ENCODE peak calls at places on chromosomes 16 and 17, in seven cellular contexts. One of them, this sample, is unnamed.

GRCh38 chr17:29257756-29258155 is 11.1 kb downstream of the CRYBA1 start:
- DNase-seq in activated CD4-positive, alpha-beta T cell treated with anti-CD3 and anti-CD28 coated beads for 48 hours: no peak
- DNase-seq in left ventricle myocardium inferior: no peak
- DNase-seq in stimulated activated naive B cell treated with anti-CD40 and anti-IgM and Interleukin-4, amounts not matched to agents 10 μg/mL and 1 μg/mL and 100 μg/mL, for 72 hours: no peak
- DNase-seq in suprapubic skin: no peak
- DNase-seq in BE2C: no peak
- DNase-seq in CD8-positive, alpha-beta T cell: no peak
- DNase-seq in this sample: no peak

GRCh38 chr16:3003582-3004270 is 9.0 kb upstream of the CLDN9 start:
- DNase-seq in activated CD4-positive, alpha-beta T cell treated with anti-CD3 and anti-CD28 coated beads for 48 hours: peak
- DNase-seq in stimulated activated naive B cell treated with anti-CD40 and anti-IgM and Interleukin-4, amounts not matched to agents 10 μg/mL and 1 μg/mL and 100 μg/mL, for 72 hours: peak
- DNase-seq in left ventricle myocardium inferior: peak
- DNase-seq in suprapubic skin: peak
- DNase-seq in CD8-positive, alpha-beta T cell: peak
- DNase-seq in BE2C: peak
- DNase-seq in this sample: peak

GRCh38 chr17:73324711-73325526 is 13.1 kb upstream of the CDC42EP4 start:
- DNase-seq in activated CD4-positive, alpha-beta T cell treated with anti-CD3 and anti-CD28 coated beads for 48 hours: no peak
- DNase-seq in left ventricle myocardium inferior: no peak
- DNase-seq in suprapubic skin: no peak
- DNase-seq in CD8-positive, alpha-beta T cell: no peak
- DNase-seq in stimulated activated naive B cell treated with anti-CD40 and anti-IgM and Interleukin-4, amounts not matched to agents 10 μg/mL and 1 μg/mL and 100 μg/mL, for 72 hours: no peak
- DNase-seq in BE2C: no peak
- DNase-seq in this sample: no peak

GRCh38 chr16:25063865-25064264 is 47.7 kb upstream of the LCMT1 start:
- DNase-seq in BE2C: no peak
- DNase-seq in CD8-positive, alpha-beta T cell: no peak
- DNase-seq in left ventricle myocardium inferior: peak
- DNase-seq in stimulated activated naive B cell treated with anti-CD40 and anti-IgM and Interleukin-4, amounts not matched to agents 10 μg/mL and 1 μg/mL and 100 μg/mL, for 72 hours: no peak
- DNase-seq in suprapubic skin: no peak
- DNase-seq in activated CD4-positive, alpha-beta T cell treated with anti-CD3 and anti-CD28 coated beads for 48 hours: no peak
- DNase-seq in this sample: no peak

GRCh38 chr16:27399969-27400368 is 2.0 kb upstream of the IL21R start:
- DNase-seq in activated CD4-positive, alpha-beta T cell treated with anti-CD3 and anti-CD28 coated beads for 48 hours: no peak
- DNase-seq in stimulated activated naive B cell treated with anti-CD40 and anti-IgM and Interleukin-4, amounts not matched to agents 10 μg/mL and 1 μg/mL and 100 μg/mL, for 72 hours: no peak
- DNase-seq in BE2C: no peak
- DNase-seq in suprapubic skin: no peak
- DNase-seq in CD8-positive, alpha-beta T cell: no peak
- DNase-seq in left ventricle myocardium inferior: no peak
- DNase-seq in this sample: no peak

GRCh38 chr16:31202402-31203385 is at the start of gene PYCARD:
- DNase-seq in left ventricle myocardium inferior: peak
- DNase-seq in CD8-positive, alpha-beta T cell: peak
- DNase-seq in stimulated activated naive B cell treated with anti-CD40 and anti-IgM and Interleukin-4, amounts not matched to agents 10 μg/mL and 1 μg/mL and 100 μg/mL, for 72 hours: peak
- DNase-seq in activated CD4-positive, alpha-beta T cell treated with anti-CD3 and anti-CD28 coated beads for 48 hours: peak
- DNase-seq in BE2C: peak
- DNase-seq in suprapubic skin: peak
- DNase-seq in this sample: peak

GRCh38 chr16:901715-902601 is 68.8 kb downstream of the LMF1 start:
- DNase-seq in activated CD4-positive, alpha-beta T cell treated with anti-CD3 and anti-CD28 coated beads for 48 hours: no peak
- DNase-seq in stimulated activated naive B cell treated with anti-CD40 and anti-IgM and Interleukin-4, amounts not matched to agents 10 μg/mL and 1 μg/mL and 100 μg/mL, for 72 hours: no peak
- DNase-seq in BE2C: peak
- DNase-seq in CD8-positive, alpha-beta T cell: no peak
- DNase-seq in left ventricle myocardium inferior: no peak
- DNase-seq in suprapubic skin: no peak
- DNase-seq in this sample: no peak

GRCh38 chr16:14309906-14310305 is 238.8 kb downstream of the MRTFB start:
- DNase-seq in CD8-positive, alpha-beta T cell: no peak
- DNase-seq in activated CD4-positive, alpha-beta T cell treated with anti-CD3 and anti-CD28 coated beads for 48 hours: peak
- DNase-seq in suprapubic skin: no peak
- DNase-seq in left ventricle myocardium inferior: no peak
- DNase-seq in stimulated activated naive B cell treated with anti-CD40 and anti-IgM and Interleukin-4, amounts not matched to agents 10 μg/mL and 1 μg/mL and 100 μg/mL, for 72 hours: no peak
- DNase-seq in BE2C: no peak
- DNase-seq in this sample: no peak

GRCh38 chr17:17570798-17571716 is 20.5 kb downstream of the PEMT start:
- DNase-seq in suprapubic skin: no peak
- DNase-seq in activated CD4-positive, alpha-beta T cell treated with anti-CD3 and anti-CD28 coated beads for 48 hours: no peak
- DNase-seq in BE2C: peak
- DNase-seq in left ventricle myocardium inferior: peak
- DNase-seq in stimulated activated naive B cell treated with anti-CD40 and anti-IgM and Interleukin-4, amounts not matched to agents 10 μg/mL and 1 μg/mL and 100 μg/mL, for 72 hours: no peak
- DNase-seq in CD8-positive, alpha-beta T cell: no peak
- DNase-seq in this sample: no peak

GRCh38 chr16:68332411-68333121 is 21.7 kb downstream of the PRMT7 start:
- DNase-seq in left ventricle myocardium inferior: no peak
- DNase-seq in suprapubic skin: no peak
- DNase-seq in activated CD4-positive, alpha-beta T cell treated with anti-CD3 and anti-CD28 coated beads for 48 hours: no peak
- DNase-seq in BE2C: no peak
- DNase-seq in stimulated activated naive B cell treated with anti-CD40 and anti-IgM and Interleukin-4, amounts not matched to agents 10 μg/mL and 1 μg/mL and 100 μg/mL, for 72 hours: no peak
- DNase-seq in CD8-positive, alpha-beta T cell: no peak
- DNase-seq in this sample: peak

GRCh38 chr17:76735006-76735405 is 2.1 kb downstream of the SRSF2 start:
- DNase-seq in suprapubic skin: no peak
- DNase-seq in left ventricle myocardium inferior: no peak
- DNase-seq in activated CD4-positive, alpha-beta T cell treated with anti-CD3 and anti-CD28 coated beads for 48 hours: no peak
- DNase-seq in stimulated activated naive B cell treated with anti-CD40 and anti-IgM and Interleukin-4, amounts not matched to agents 10 μg/mL and 1 μg/mL and 100 μg/mL, for 72 hours: no peak
- DNase-seq in BE2C: no peak
- DNase-seq in CD8-positive, alpha-beta T cell: no peak
- DNase-seq in this sample: no peak